ENCODE peak calls at places on chromosomes 6 and 20, in ten cellular contexts. A is small intestine; E is T follicular helper cell; Z is endothelial cell; P is astrocyte of the spinal cord; J is non-pigmented ciliary epithelial cell; N is amniotic stem cell; L is stimulated activated CD4-positive, alpha-beta T cell treated with anti-CD3 and anti-CD28 coated beads, Interleukin-4, amount 100 ng/mL, for 4 hours; O is midbrain; T is central memory CD8-positive, alpha-beta T cell. H is an unnamed sample.

GRCh38 chr6:127100510-127101140 is 17.8 kb upstream of the RSPO3 start:
- DNase-seq in A (no peak), E (no peak), Z (no peak), P (peak; percentile 42), J (no peak), N (no peak), L (no peak), O (no peak), T (no peak), H (no peak)

GRCh38 chr6:42923656-42924055 is 5.6 kb upstream of the CNPY3 start:
- DNase-seq in A (no peak), E (no peak), Z (no peak), P (no peak), J (no peak), N (no peak), L (no peak), O (no peak), T (no peak), H (no peak)

GRCh38 chr6:21887301-21888185 is 294.0 kb downstream of the SOX4 start:
- DNase-seq in A (no peak), E (no peak), Z (no peak), P (peak; percentile 83), J (no peak), N (no peak), L (no peak), O (no peak), T (no peak), H (no peak)

GRCh38 chr20:33688938-33689424 is 2.8 kb upstream of the E2F1 start:
- DNase-seq in A (no peak), E (no peak), Z (no peak), P (no peak), J (no peak), N (no peak), L (no peak), O (no peak), T (no peak), H (no peak)

GRCh38 chr6:29953706-29954105 is 11.4 kb downstream of the HLA-A start:
- DNase-seq in A (no peak), E (no peak), Z (no peak), P (no peak), J (no peak), N (no peak), L (no peak), O (no peak), T (no peak), H (no peak)

GRCh38 chr6:166381733-166382499 is 824 bp downstream of the MPC1 start:
- DNase-seq in A (peak; percentile 88), E (peak; percentile 41), Z (peak; percentile 75), P (peak; percentile 41), J (no peak), N (no peak), L (peak; percentile 52), O (peak; percentile 64), T (peak; percentile 50), H (peak; percentile 86)

GRCh38 chr20:14406495-14406894 is 69.1 kb upstream of the FLRT3 start:
- DNase-seq in A (no peak), E (no peak), Z (no peak), P (no peak), J (peak; percentile 11), N (no peak), L (no peak), O (no peak), T (no peak), H (no peak)

GRCh38 chr20:45387274-45387673 is 9.1 kb upstream of the TP53TG5 start:
- DNase-seq in A (no peak), E (no peak), Z (no peak), P (no peak), J (no peak), N (no peak), L (no peak), O (no peak), T (no peak), H (no peak)

GRCh38 chr6:156720739-156721714 is 56.2 kb upstream of the ARID1B start:
- DNase-seq in A (peak; percentile 95), E (no peak), Z (peak; percentile 4), P (peak; percentile 28), J (no peak), N (no peak), L (no peak), O (peak; percentile 5), T (no peak), H (peak; percentile 44)

GRCh38 chr6:1390071-1390804 is 862 bp downstream of the FOXF2 start:
- DNase-seq in A (no peak), E (no peak), Z (peak; percentile 47), P (no peak), J (no peak), N (peak; percentile 47), L (no peak), O (no peak), T (no peak), H (no peak)

GRCh38 chr6:14066782-14067406 is 50.7 kb upstream of the CD83 start:
- DNase-seq in A (peak; percentile 68), E (no peak), Z (peak; percentile 7), P (peak; percentile 85), J (peak; percentile 53), N (peak; percentile 53), L (no peak), O (peak; percentile 47), T (no peak), H (peak; percentile 78)

GRCh38 chr6:17311595-17312311 is 30.6 kb downstream of the RBM24 start:
- DNase-seq in A (peak; percentile 94), E (no peak), Z (no peak), P (peak; percentile 47), J (no peak), N (no peak), L (no peak), O (no peak), T (no peak), H (no peak)

GRCh38 chr6:158545043-158545966 is 14.6 kb upstream of the TMEM181 start:
- DNase-seq in A (no peak), E (no peak), Z (no peak), P (no peak), J (no peak), N (no peak), L (no peak), O (no peak), T (no peak), H (no peak)

GRCh38 chr6:46793138-46793537 is at the start of gene MEP1A:
- DNase-seq in A (peak; percentile 89), E (no peak), Z (no peak), P (no peak), J (no peak), N (no peak), L (no peak), O (no peak), T (no peak), H (no peak)

H was measured in iPS-NIHi11.